ENCODE peak calls at places on chromosome 1, in four cellular contexts. L, T, V and M are unnamed samples.

GRCh38 chr1:169601096-169601881 is 15.0 kb upstream of the F5 start:
- DNase-seq in L (no peak), T (peak), V (no peak), M (peak)

GRCh38 chr1:17516303-17517214 is 22.9 kb upstream of the ARHGEF10L start:
- DNase-seq in L (no peak), T (no peak), V (no peak), M (no peak)

GRCh38 chr1:1669468-1670440 is 10.9 kb upstream of the CDK11B start:
- DNase-seq in L (no peak), T (no peak), V (peak), M (no peak)

GRCh38 chr1:197336571-197336970 is 68.5 kb downstream of the CRB1 start:
- DNase-seq in L (no peak), T (no peak), V (no peak), M (no peak)

GRCh38 chr1:55046871-55047270 is 7.5 kb downstream of the PCSK9 start:
- DNase-seq in L (no peak), T (no peak), V (no peak), M (no peak)

GRCh38 chr1:21262282-21263051 is 27.8 kb downstream of the ECE1 start:
- DNase-seq in L (no peak), T (peak), V (peak), M (peak)

GRCh38 chr1:243312962-243313634 is 57.3 kb downstream of the SDCCAG8 start:
- DNase-seq in L (no peak), T (peak), V (no peak), M (no peak)

GRCh38 chr1:204621391-204621790 is 64.1 kb downstream of the LRRN2 start:
- DNase-seq in L (no peak), T (peak), V (peak), M (no peak)

DNA sequence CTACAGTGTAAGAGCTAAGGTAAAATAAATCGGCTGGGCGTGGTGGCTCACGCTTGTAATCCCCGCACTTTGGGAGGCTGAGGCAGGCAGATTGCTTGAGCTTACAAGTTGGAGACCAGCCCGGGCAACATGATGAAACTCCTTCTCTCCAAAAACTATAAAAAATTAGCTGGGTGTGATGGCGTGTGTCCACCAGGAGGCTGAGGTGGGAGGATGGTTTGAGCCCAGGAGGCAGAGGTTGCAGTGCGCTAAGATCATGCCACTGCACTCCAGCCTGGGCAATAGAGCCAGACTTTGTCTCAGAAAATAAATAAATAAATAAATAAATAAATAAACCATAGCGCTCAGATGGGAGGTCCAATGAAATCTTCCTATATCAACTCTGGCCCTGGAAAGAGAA is 16.7 kb upstream of the FAM110D start:
- DNase-seq in L (no peak), T (no peak), V (no peak), M (no peak)
- TF ChIP-seq CTCF in L (no peak), T (peak), V (no peak), M (peak)

GRCh38 chr1:231337472-231338269 is at the start of gene EXOC8:
- DNase-seq in L (peak), T (peak), V (peak), M (peak)
- TF ChIP-seq CTCF in L (no peak), T (no peak), V (no peak), M (peak)

GRCh38 chr1:161225534-161226319 is at the start of gene TOMM40L:
- DNase-seq in L (peak), T (peak), V (peak), M (peak)

GRCh38 chr1:161226759-161227158 is 899 bp downstream of the TOMM40L start:
- DNase-seq in L (no peak), T (no peak), V (no peak), M (no peak)

GRCh38 chr1:161226320-161226711 is 456 bp downstream of the TOMM40L start:
- DNase-seq in L (no peak), T (no peak), V (no peak), M (no peak)

GRCh38 chr1:161228032-161228431 is 2.2 kb downstream of the TOMM40L start:
- DNase-seq in L (no peak), T (no peak), V (no peak), M (no peak)

DNA sequence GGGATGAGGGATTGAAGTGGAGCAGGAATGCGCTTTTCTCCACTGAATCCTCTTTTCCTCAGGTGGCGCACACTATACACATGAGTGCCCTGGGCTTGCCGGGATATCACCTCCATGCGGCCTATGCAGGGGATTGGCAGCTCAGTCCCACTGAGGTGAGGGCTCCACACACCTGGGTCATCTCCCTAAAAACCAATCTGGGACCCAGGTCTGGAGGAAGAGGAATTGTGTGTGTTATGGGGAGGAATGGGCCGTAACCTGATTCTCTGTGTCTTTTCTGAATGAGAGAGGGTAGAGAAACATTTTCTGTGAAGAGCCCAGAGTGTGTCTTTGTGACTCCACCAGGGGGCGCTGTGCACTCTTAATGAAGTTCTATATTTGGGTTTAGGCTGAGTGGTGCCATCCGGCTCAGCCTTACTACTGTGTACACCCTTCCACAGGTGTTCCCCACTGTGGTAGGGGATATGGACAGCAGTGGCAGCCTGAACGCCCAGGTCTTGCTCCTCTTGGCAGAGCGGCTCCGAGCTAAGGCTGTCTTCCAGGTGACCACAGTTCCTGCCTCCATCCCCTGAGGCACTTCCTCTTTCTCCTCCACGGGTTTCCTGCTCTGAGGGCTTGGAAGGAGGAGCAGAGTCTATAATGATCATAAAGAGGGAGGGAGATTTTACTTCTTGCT is 1.5 kb downstream of the TOMM40L start:
- DNase-seq in L (peak), T (peak), V (peak), M (peak)
- TF ChIP-seq CTCF in L (peak), T (peak), V (peak), M (peak)

GRCh38 chr1:63915121-63915520 is 141.3 kb downstream of the ROR1 start:
- DNase-seq in L (peak), T (peak), V (no peak), M (no peak)

GRCh38 chr1:63920154-63921117 is 146.6 kb downstream of the ROR1 start:
- DNase-seq in L (no peak), T (peak), V (no peak), M (peak)

GRCh38 chr1:63918395-63918945 is 144.7 kb downstream of the ROR1 start:
- DNase-seq in L (no peak), T (peak), V (no peak), M (no peak)

GRCh38 chr1:63916485-63917360 is 142.9 kb downstream of the ROR1 start:
- DNase-seq in L (no peak), T (no peak), V (no peak), M (no peak)

DNA sequence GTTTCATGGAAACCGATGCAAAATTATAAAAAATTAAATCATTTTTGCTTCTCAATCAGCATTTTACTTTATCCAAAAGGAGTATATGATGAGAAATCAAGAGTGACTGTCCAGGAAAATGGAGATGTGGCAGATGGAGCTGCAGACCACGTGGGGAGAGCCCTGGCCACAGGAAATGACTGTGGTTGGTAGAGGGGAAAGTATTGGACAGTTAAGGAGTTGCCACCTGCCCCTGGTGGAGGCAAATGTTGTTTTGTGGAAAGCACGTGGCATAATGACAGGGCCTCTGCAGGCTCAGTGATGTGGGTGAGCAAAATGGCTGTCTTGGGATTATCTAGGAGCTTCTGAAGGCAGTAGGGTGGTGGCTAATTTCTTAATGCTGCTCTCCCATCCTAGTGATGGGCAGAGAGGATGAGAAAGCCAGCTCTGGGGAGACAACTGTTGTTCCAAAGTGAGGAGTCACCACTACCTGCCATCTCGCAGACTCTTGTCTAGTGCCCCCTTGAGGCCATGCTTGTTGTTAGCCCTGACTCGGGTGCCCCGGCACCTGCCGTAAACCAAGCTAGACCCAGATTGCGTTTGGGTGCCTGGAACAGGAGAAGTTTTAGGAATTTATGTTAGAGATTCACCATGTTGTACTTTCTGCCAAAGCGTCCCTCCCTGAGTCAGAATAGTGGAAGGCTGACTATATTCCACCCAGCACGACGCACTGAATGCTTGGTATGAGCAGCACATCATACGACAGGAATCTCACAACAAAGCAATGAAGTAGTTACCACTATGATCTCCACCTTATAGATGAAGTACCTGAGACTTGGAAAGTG is 144.0 kb downstream of the ROR1 start:
- DNase-seq in L (peak), T (no peak), V (no peak), M (no peak)
- TF ChIP-seq CTCF in L (peak), T (peak), V (peak), M (peak)

GRCh38 chr1:109356959-109357358 is 40.8 kb downstream of the SORT1 start:
- DNase-seq in L (no peak), T (no peak), V (no peak), M (no peak)

GRCh38 chr1:109361114-109361513 is 36.6 kb downstream of the SORT1 start:
- DNase-seq in L (no peak), T (no peak), V (no peak), M (no peak)

GRCh38 chr1:109365642-109366204 is 32.0 kb downstream of the SORT1 start:
- DNase-seq in L (no peak), T (no peak), V (no peak), M (no peak)

GRCh38 chr1:109357673-109358072 is 40.0 kb downstream of the SORT1 start:
- DNase-seq in L (no peak), T (peak), V (no peak), M (no peak)

DNA sequence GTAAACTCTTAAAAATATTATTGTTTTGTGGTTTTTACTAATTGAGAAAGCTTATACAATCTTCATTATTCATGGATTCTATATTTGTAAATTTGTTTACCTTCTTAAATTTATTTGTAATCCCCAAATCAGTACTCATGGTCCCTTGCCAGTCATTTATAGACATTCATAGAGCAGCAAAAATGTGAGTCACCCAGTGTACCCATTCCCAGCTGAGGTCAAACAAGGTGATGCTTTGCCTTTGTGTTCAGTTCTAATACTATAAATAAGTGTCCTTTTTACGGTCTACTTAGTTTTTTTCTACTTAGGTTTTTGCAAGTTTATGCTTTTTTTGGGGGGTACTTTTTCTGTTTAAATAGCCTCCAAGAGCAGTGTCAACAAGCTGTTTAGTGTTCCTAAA is 36.1 kb downstream of the SORT1 start:
- DNase-seq in L (no peak), T (no peak), V (no peak), M (peak)
- TF ChIP-seq CTCF in L (no peak), T (no peak), V (no peak), M (no peak)

GRCh38 chr1:109630081-109630880 is 10.6 kb downstream of the AMPD2 start:
- DNase-seq in L (peak), T (no peak), V (peak), M (no peak)
- TF ChIP-seq CTCF in L (peak), T (peak), V (peak), M (peak)

DNA sequence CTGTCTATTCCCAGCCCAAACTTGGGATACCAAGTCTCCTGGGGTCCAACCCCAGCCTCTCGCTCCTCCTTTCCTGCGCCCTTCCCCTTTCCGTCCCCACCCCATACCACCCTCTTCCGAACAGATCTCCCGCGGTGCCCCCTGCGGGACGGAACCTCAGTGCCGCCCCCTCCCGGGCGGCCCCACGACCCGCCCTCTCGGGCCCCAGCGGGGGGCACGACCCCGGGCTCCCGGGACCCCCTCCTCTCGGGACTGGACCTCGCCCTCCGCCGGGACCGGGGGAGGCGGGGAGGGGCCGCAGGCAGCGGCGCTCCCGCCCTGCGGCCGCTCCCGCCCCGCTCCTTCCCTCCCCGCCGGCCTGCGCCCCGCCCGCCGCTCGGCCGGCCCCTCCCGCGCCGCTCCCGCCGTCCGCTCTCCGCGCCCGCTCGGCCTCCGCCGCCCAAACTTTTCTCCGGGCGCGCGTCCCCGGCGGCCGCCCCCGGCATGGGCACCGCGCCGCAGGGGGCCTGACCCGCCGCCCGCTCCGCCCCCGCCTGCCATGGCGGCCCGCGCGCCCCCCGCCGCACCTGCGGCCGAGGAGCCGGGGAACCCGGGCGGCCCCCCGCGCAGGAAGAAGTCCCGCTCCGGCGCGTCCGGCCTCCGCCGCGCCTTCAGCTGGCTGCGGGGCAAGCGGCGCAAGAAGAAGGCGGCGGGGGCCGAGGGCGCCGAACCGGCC is 39.0 kb upstream of the SYNC start:
- DNase-seq in L (peak), T (no peak), V (no peak), M (no peak)
- TF ChIP-seq CTCF in L (no peak), T (peak), V (no peak), M (peak)